ENCODE peak calls at places on chromosomes 12 and 14, in four cellular contexts. H, J, N and G are unnamed samples.

GRCh38 chr14:93146119-93146518 is 30.4 kb upstream of the ITPK1 start:
- ATAC-seq in H (no peak), J (no peak), N (no peak), G (no peak)

GRCh38 chr12:101001669-101002068 is 207.1 kb downstream of the ANO4 start:
- ATAC-seq in H (no peak), N (no peak), J (no peak), G (no peak)

GRCh38 chr12:64039285-64039871 is 182.7 kb downstream of the KICS2 start:
- ATAC-seq in H (no peak), J (peak), N (peak), G (peak)

GRCh38 chr14:99460793-99461192 is 19.9 kb downstream of the SETD3 start:
- ATAC-seq in N (no peak), H (no peak), J (no peak), G (no peak)

GRCh38 chr12:67161322-67161918 is 107.7 kb upstream of the CAND1 start:
- ATAC-seq in N (no peak), H (no peak), J (no peak), G (peak)

GRCh38 chr12:116674643-116675183 is 63.2 kb downstream of the SPRING1 start:
- ATAC-seq in H (no peak), N (no peak), J (no peak), G (no peak)

GRCh38 chr14:54207075-54207474 is 189.7 kb upstream of the CDKN3 start:
- ATAC-seq in J (no peak), N (no peak), H (no peak), G (no peak)

GRCh38 chr12:39613525-39613924 is 6.1 kb downstream of the ABCD2 start:
- ATAC-seq in J (no peak), N (no peak), H (no peak), G (no peak)

GRCh38 chr14:72883963-72884362 is 9.9 kb downstream of the DPF3 start:
- ATAC-seq in J (no peak), H (peak), N (peak), G (no peak)

GRCh38 chr14:100268591-100269207 is 29.8 kb downstream of the YY1 start:
- ATAC-seq in H (no peak), N (no peak), J (no peak), G (no peak)

GRCh38 chr12:111393700-111394275 is 11.9 kb upstream of the SH2B3 start:
- ATAC-seq in N (peak), H (no peak), J (peak), G (no peak)

GRCh38 chr14:71606064-71606463 is 326.2 kb upstream of the RGS6 start:
- ATAC-seq in H (no peak), N (no peak), J (no peak), G (no peak)

GRCh38 chr12:50537538-50537919 is 32.7 kb downstream of the DIP2B start:
- ATAC-seq in J (no peak), H (no peak), N (no peak), G (peak)

GRCh38 chr12:110737532-110737931 is 5.2 kb downstream of the PPP1CC start:
- ATAC-seq in H (no peak), N (no peak), J (no peak), G (no peak)

GRCh38 chr14:69755299-69755698 is 11.6 kb upstream of the SRSF5 start:
- ATAC-seq in H (no peak), N (no peak), J (no peak), G (no peak)

GRCh38 chr12:20455001-20455706 is 86.8 kb downstream of the PDE3A start:
- ATAC-seq in J (no peak), H (no peak), N (peak), G (peak)

GRCh38 chr12:132788375-132789098 is 26.9 kb upstream of the ANKLE2 start:
- ATAC-seq in J (no peak), H (no peak), N (no peak), G (no peak)

GRCh38 chr12:57173089-57173488 is 25.7 kb upstream of the LRP1-AS start:
- ATAC-seq in H (no peak), N (peak), J (no peak), G (peak)

GRCh38 chr14:100042328-100042727 is 22.9 kb upstream of the EVL start:
- ATAC-seq in N (no peak), H (no peak), J (no peak), G (no peak)

GRCh38 chr14:105285174-105285573 is 15.6 kb downstream of the BRF1 start:
- ATAC-seq in N (no peak), H (no peak), J (no peak), G (no peak)

GRCh38 chr14:58703149-58703509 is 65.4 kb downstream of the DACT1 start:
- ATAC-seq in N (no peak), J (no peak), H (no peak), G (peak)

GRCh38 chr14:61343991-61344405 is 22.6 kb downstream of the PRKCH start:
- ATAC-seq in N (peak), J (no peak), H (peak), G (no peak)

GRCh38 chr14:92437729-92438280 is 75.8 kb upstream of the RIN3 start:
- ATAC-seq in N (no peak), H (no peak), J (no peak), G (no peak)

GRCh38 chr14:64878775-64879634 is 702 bp downstream of the SPTB start:
- ATAC-seq in J (peak), H (no peak), N (peak), G (peak)

GRCh38 chr14:73143003-73143402 is 6.7 kb downstream of the PSEN1 start:
- ATAC-seq in J (no peak), N (no peak), H (no peak), G (no peak)

GRCh38 chr14:59254146-59254910 is 65.9 kb downstream of the DAAM1 start:
- ATAC-seq in J (peak), N (peak), H (no peak), G (peak)

GRCh38 chr14:65485516-65485915 is 73.0 kb downstream of the FUT8 start:
- ATAC-seq in N (no peak), H (no peak), J (no peak), G (no peak)

GRCh38 chr12:16611146-16611545 is 5.2 kb upstream of the LMO3 start:
- ATAC-seq in H (no peak), J (no peak), N (no peak), G (no peak)

GRCh38 chr14:28058012-28058296 is 708.6 kb upstream of the FOXG1 start:
- ATAC-seq in H (no peak), N (no peak), J (no peak), G (peak)

GRCh38 chr12:12365442-12365802 is 8.5 kb downstream of the BORCS5 start:
- ATAC-seq in J (no peak), H (no peak), N (no peak), G (no peak)